ENCODE peak calls at places on chromosomes 11 and 22, in nine cellular contexts. C is RWPE2; P is CD8-positive, alpha-beta memory T cell; W is spleen; D is Peyer's patch; X is uterus; H is cardiac muscle cell; F is tibial nerve; Q is CD4-positive, alpha-beta memory T cell. K is an unnamed sample. For H3K36me3, the result is how much of the 10 kb centered on the place peaks cover.

GRCh38 chr11:118012083-118012669 is 26.0 kb downstream of the IL10RA start:
- DNase-seq in H (no peak), C (no peak), P (no peak), D (no peak), Q (no peak), X (no peak), F (no peak), W (peak), K (no peak)

GRCh38 chr11:124583827-124584226 is 14.0 kb downstream of the OR8A1 start:
- DNase-seq in W (no peak), H (no peak), P (no peak), Q (no peak), F (no peak), X (no peak), D (no peak), C (no peak), K (no peak)

GRCh38 chr22:24201681-24202590 is 20.6 kb downstream of the SUSD2 start:
- DNase-seq in F (no peak), W (no peak), H (no peak), D (no peak), Q (no peak), X (no peak), C (no peak), P (no peak), K (no peak)

GRCh38 chr11:70278994-70279393 is 8.5 kb downstream of the PPFIA1 start:
- DNase-seq in W (no peak), H (no peak), D (no peak), P (no peak), C (no peak), Q (no peak), F (no peak), X (no peak), K (no peak)

GRCh38 chr11:28860898-28861297 is 752.7 kb downstream of the METTL15 start:
- DNase-seq in W (no peak), H (no peak), D (no peak), F (no peak), X (no peak), P (no peak), Q (no peak), C (no peak), K (no peak)

GRCh38 chr11:3154001-3154599 is 11.0 kb downstream of the OSBPL5 start:
- DNase-seq in Q (no peak), H (peak), P (peak), D (no peak), X (no peak), F (no peak), W (peak), C (no peak), K (no peak)

GRCh38 chr22:46046299-46046685 is 69.3 kb upstream of the WNT7B start:
- DNase-seq in W (peak), Q (no peak), F (peak), C (peak), H (no peak), D (no peak), X (peak), P (no peak), K (no peak)

GRCh38 chr11:11569936-11570491 is 51.8 kb downstream of the GALNT18 start:
- DNase-seq in F (peak), X (peak), P (no peak), H (no peak), Q (no peak), C (peak), D (no peak), W (peak), K (no peak)

GRCh38 chr11:27200779-27201453 is 160.3 kb downstream of the BBOX1 start:
- DNase-seq in D (no peak), C (no peak), P (no peak), W (no peak), Q (no peak), X (no peak), F (no peak), H (no peak), K (no peak)

GRCh38 chr11:416757-417621 is 2.2 kb upstream of the SIGIRR start:
- DNase-seq in Q (peak), P (peak), D (peak), F (no peak), W (peak), H (peak), C (no peak), X (no peak), K (no peak)

GRCh38 chr11:17459211-17459610 is 17.4 kb downstream of the ABCC8 start:
- DNase-seq in C (no peak), F (no peak), Q (no peak), H (no peak), W (no peak), D (no peak), P (no peak), X (no peak), K (no peak)

GRCh38 chr11:93221539-93221938 is 23.7 kb upstream of the SLC36A4 start:
- DNase-seq in W (no peak), D (no peak), X (no peak), P (no peak), H (no peak), Q (no peak), C (no peak), F (no peak), K (no peak)

GRCh38 chr11:23078289-23078971 is 218.2 kb upstream of the CCDC179 start:
- DNase-seq in D (no peak), H (no peak), Q (no peak), F (no peak), X (no peak), W (no peak), P (no peak), C (no peak), K (no peak)

GRCh38 chr11:77778118-77778517 is 42.4 kb downstream of the RSF1 start:
- DNase-seq in P (no peak), X (no peak), D (no peak), Q (no peak), H (no peak), W (no peak), C (no peak), F (no peak), K (no peak)

GRCh38 chr22:39384750-39385480 is 14.7 kb upstream of the TAB1 start:
- DNase-seq in P (no peak), F (no peak), X (no peak), Q (no peak), C (no peak), D (no peak), W (no peak), H (peak), K (no peak)

GRCh38 chr11:78262710-78263109 is 74.0 kb downstream of the USP35 start:
- DNase-seq in F (no peak), H (no peak), C (no peak), D (no peak), P (no peak), X (no peak), W (no peak), Q (no peak), K (no peak)

GRCh38 chr11:97140885-97141494 is 751.2 kb downstream of the JRKL start:
- DNase-seq in C (no peak), Q (no peak), H (no peak), D (no peak), X (no peak), F (no peak), P (no peak), W (no peak), K (no peak)

GRCh38 chr11:1148752-1149180 is 9.0 kb upstream of the MUC5AC start:
- DNase-seq in P (no peak), H (no peak), Q (no peak), C (peak), F (no peak), X (no peak), W (no peak), D (no peak), K (no peak)

GRCh38 chr22:24413726-24414385 is 13.5 kb upstream of the ADORA2A start:
- DNase-seq in P (no peak), F (peak), H (no peak), W (no peak), X (no peak), D (no peak), C (no peak), Q (no peak), K (no peak)

GRCh38 chr11:14026961-14027360 is 64.4 kb downstream of the SPON1 start:
- DNase-seq in Q (no peak), D (no peak), X (no peak), W (no peak), P (no peak), F (no peak), H (no peak), C (no peak), K (no peak)

GRCh38 chr11:72670041-72670440 is 4.2 kb downstream of the PDE2A start:
- DNase-seq in C (no peak), X (no peak), P (no peak), W (no peak), D (no peak), Q (no peak), F (no peak), H (no peak), K (no peak)

GRCh38 chr11:119172513-119172912 is 4.0 kb downstream of the NLRX1 start:
- DNase-seq in W (no peak), P (no peak), D (no peak), C (no peak), X (no peak), Q (no peak), F (no peak), H (no peak), K (no peak)

GRCh38 chr11:130897262-130898182 is 18.8 kb downstream of the SNX19 start:
- DNase-seq in P (no peak), X (peak), F (peak), Q (no peak), W (no peak), D (no peak), C (peak), H (no peak), K (no peak)

GRCh38 chr22:39514373-39514973 is 5.9 kb upstream of the ATF4 start:
- DNase-seq in P (no peak), Q (peak), W (no peak), C (no peak), X (peak), H (peak), F (peak), D (peak), K (peak)

GRCh38 chr22:48702573-48703264 is 1125.0 kb downstream of the BRD1 start:
- DNase-seq in D (no peak), W (peak), P (no peak), F (peak), Q (no peak), X (no peak), H (no peak), C (no peak), K (no peak)
- H3K36me3 ChIP-seq in D (under half), W (under half), P (under half), F (under half), Q (under half), X (under half), H (under half), C (under half), K (under half)

DNA sequence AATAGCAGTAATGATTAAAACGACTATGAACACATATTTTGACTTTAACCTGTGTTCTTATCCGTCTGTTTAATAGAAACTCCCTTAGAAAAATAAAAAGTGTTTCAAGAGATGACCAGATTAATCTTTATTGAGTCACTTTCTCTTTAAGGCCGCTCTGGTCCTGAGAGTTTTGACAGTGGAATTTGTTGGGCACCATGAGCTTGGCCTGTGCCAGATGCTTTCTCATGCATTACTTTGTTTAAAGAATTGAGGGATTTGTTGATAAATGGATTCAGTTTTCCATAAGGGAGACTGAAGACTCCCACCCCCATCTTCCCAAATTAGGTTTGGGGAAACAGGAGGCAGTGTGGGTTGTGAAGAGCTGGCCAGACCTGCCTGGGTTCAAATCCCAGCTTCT is 53.2 kb upstream of the ALX4 start:
- DNase-seq in P (no peak), F (no peak), D (no peak), Q (no peak), C (no peak), X (no peak), W (no peak), H (no peak), K (no peak)
- H3K36me3 ChIP-seq in P (under half), F (under half), D (under half), Q (under half), C (under half), X (under half), W (under half), H (under half), K (under half)

GRCh38 chr11:66056541-66056940 is 4.4 kb downstream of the SF3B2 start:
- DNase-seq in H (no peak), F (no peak), D (no peak), Q (no peak), P (no peak), C (no peak), X (no peak), W (peak), K (no peak)
- H3K36me3 ChIP-seq in H (half or more), F (half or more), D (half or more), Q (half or more), P (half or more), C (half or more), X (under half), W (half or more), K (half or more)

GRCh38 chr11:99281331-99281730 is 260.6 kb downstream of the CNTN5 start:
- DNase-seq in H (no peak), W (no peak), X (no peak), D (no peak), P (no peak), F (no peak), Q (no peak), C (no peak), K (no peak)

GRCh38 chr11:99277281-99277680 is 256.5 kb downstream of the CNTN5 start:
- DNase-seq in X (no peak), D (no peak), C (no peak), Q (no peak), H (no peak), P (no peak), W (no peak), F (no peak), K (no peak)

GRCh38 chr11:99271527-99271926 is 250.8 kb downstream of the CNTN5 start:
- DNase-seq in W (no peak), X (no peak), D (no peak), F (no peak), C (no peak), Q (no peak), P (no peak), H (peak), K (no peak)

DNA sequence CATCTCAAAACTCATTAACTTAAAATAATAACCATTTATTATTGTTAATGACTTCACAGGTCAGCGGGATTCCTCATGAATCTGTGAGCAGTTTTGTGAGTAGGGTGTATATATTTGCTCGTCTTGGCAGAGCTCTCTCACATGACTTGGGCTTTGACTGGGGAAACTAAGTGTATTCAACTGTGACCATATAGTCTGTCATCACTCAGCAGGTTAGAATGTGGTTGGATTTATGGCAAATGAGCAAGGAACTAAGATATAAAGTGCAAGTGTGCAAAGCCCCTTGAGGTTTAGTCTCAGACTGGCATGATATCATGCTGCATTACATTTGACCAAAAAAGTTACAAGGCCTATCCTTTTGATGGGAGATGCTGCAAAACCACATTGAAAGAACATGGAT is 254.8 kb downstream of the CNTN5 start:
- DNase-seq in P (no peak), H (no peak), X (no peak), W (no peak), C (no peak), D (no peak), Q (no peak), F (no peak), K (no peak)
- H3K36me3 ChIP-seq in P (under half), H (under half), X (under half), W (under half), C (under half), D (under half), Q (under half), F (under half), K (under half)

DNA sequence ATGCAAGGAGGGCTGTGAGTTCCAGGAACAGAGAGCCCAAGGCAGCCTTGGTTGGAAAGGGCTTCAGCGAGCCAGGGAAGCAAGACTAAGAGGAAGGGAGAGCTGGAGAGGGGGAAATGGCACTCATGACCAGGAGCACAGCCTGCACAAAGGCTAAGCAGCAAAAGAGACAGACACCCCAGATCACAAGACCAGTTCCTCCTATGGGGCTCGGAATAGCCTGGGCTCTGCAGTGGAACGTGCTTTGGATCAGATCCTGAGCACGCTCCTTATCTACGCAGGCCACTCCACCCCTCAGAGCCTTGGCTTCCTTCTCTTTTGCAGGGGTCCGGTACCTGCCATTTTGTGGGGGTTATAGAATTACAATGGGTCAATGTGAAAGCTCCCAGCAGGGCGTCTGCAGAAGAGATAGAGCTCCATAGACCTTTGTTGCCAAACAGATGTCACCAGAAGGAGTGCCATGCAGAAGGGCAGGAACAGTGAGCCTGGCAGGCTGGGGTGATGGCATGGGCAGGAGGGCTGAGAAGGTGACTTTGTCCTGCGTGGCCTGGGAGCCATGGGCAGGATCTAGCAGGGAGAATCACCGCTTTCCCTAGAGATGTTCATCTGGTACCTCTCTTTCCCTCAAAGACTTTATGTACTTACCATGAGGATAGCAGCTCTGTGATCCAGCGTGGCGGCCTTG is 33.8 kb downstream of the ZC3H7B start:
- DNase-seq in F (no peak), X (no peak), D (no peak), P (no peak), C (no peak), Q (no peak), W (no peak), H (no peak), K (no peak)
- H3K36me3 ChIP-seq in F (half or more), X (under half), D (half or more), P (under half), C (under half), Q (under half), W (half or more), H (under half), K (under half)

GRCh38 chr22:29813563-29813962 is 24.5 kb downstream of the ASCC2 start:
- DNase-seq in P (no peak), C (no peak), F (no peak), W (no peak), X (no peak), D (no peak), Q (no peak), H (no peak), K (no peak)
- H3K36me3 ChIP-seq in P (half or more), C (half or more), F (half or more), W (half or more), X (under half), D (half or more), Q (half or more), H (under half), K (half or more)

DNA sequence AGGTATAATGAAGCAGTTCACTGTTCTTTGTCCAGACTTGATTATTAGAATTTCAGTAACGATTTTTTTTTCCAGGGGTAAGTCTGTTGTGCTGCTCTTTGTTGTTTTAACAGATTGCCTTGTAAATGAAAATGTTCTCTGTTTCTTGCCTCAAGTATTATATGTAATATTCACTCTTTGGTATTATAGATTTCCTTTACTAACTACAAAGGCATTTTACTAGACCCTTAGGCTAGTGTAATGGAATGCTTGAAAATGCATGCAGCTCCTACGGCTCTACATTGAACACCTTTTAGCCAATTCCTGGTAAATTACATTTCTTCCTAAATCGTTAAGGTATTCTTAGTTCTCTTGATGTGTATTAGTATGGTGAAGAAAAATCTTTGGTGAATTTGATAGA is 113.3 kb downstream of the DBX1 start:
- DNase-seq in F (no peak), P (no peak), X (no peak), C (no peak), D (no peak), H (no peak), W (no peak), Q (no peak), K (no peak)
- H3K36me3 ChIP-seq in F (half or more), P (under half), X (under half), C (half or more), D (under half), H (half or more), W (under half), Q (under half), K (under half)

DNA sequence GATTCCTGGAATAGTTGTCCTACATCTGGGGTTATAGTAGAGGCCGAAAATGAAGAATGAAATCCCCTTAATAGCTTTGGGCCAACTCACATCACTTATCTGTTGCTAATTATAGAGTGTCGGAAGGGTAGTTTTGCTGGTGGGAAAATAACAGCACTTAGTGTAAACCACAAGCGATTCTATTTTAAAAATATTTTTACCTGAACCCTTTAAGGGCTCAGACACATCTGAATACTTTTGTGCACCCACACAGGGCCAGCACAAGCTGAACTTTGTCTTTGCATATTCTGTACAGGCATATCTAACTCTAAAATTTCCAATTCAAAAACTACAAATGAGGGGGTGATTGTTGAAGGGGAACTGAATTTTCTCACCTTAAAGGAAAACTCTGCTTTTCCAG is 27.6 kb downstream of the SLC6A5 start:
- DNase-seq in F (no peak), D (no peak), X (no peak), H (no peak), P (no peak), W (no peak), C (no peak), Q (no peak), K (no peak)
- H3K36me3 ChIP-seq in F (under half), D (under half), X (under half), H (under half), P (under half), W (under half), C (under half), Q (under half), K (under half)

GRCh38 chr11:57560146-57560545 is 7.3 kb downstream of the UBE2L6 start:
- DNase-seq in H (no peak), F (no peak), W (peak), D (no peak), Q (no peak), X (no peak), P (no peak), C (no peak), K (no peak)
- H3K36me3 ChIP-seq in H (under half), F (half or more), W (under half), D (under half), Q (under half), X (under half), P (under half), C (under half), K (half or more)

DNA sequence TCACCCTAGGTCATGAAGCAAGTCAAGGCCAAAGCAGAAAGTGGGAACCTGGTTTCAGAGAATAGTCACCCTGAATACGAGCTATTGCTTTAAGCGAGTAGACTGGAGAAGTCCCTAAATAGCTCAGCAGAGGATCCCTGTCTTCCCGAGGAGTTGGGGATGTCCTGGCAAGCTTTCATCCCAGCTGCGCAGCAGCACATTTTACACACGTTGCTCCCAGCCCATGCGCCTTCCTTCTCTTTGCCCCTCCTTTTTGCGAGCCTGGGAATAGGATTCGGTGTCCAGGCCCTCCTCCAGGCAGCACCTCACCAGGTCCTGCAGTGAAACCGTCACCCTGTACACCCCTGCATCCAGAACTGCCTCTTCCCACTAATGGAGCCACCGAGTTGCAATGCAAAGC is 19.0 kb downstream of the MPEG1 start:
- DNase-seq in D (no peak), W (no peak), Q (no peak), X (no peak), H (no peak), F (no peak), C (no peak), P (no peak), K (no peak)
- H3K36me3 ChIP-seq in D (half or more), W (under half), Q (under half), X (under half), H (under half), F (half or more), C (half or more), P (under half), K (under half)

K was measured in CD4-positive, CD25-positive, alpha-beta regulatory T cell.